ENCODE peak calls at places on chromosomes 12 and 14, in eight cellular contexts. G, R, A, Q, T, O, W and Y are unnamed samples.

GRCh38 chr12:132148368-132149045 is 4.2 kb downstream of the NOC4L start:
- DNase-seq in G (no peak), R (no peak), A (no peak), Q (no peak), T (no peak), O (no peak), W (no peak), Y (no peak)

GRCh38 chr14:35416108-35416750 is 11.7 kb upstream of the NFKBIA start:
- DNase-seq in G (no peak), R (no peak), A (no peak), Q (no peak), T (peak; percentile 39), O (no peak), W (no peak), Y (no peak)

GRCh38 chr14:51367600-51367931 is 127.5 kb downstream of the TMX1 start:
- DNase-seq in G (no peak), R (peak; percentile 20), A (peak; percentile 7), Q (no peak), T (peak; percentile 43), O (no peak), W (no peak), Y (no peak)

GRCh38 chr12:130978785-130979184 is 25.1 kb downstream of the ADGRD1 start:
- DNase-seq in G (no peak), R (no peak), A (no peak), Q (no peak), T (no peak), O (no peak), W (no peak), Y (no peak)

GRCh38 chr12:79168687-79169086 is 304.1 kb downstream of the SYT1 start:
- DNase-seq in G (no peak), R (no peak), A (no peak), Q (no peak), T (no peak), O (no peak), W (no peak), Y (no peak)

GRCh38 chr12:108811411-108812185 is 45.8 kb downstream of the SSH1 start:
- DNase-seq in G (no peak), R (no peak), A (peak; percentile 94), Q (no peak), T (no peak), O (no peak), W (no peak), Y (no peak)

GRCh38 chr14:34450958-34451357 is 11.1 kb downstream of the SPTSSA start:
- DNase-seq in G (no peak), R (no peak), A (no peak), Q (no peak), T (no peak), O (no peak), W (no peak), Y (no peak)

GRCh38 chr14:61197416-61197815 is 83.7 kb downstream of the TMEM30B start:
- DNase-seq in G (no peak), R (no peak), A (no peak), Q (no peak), T (no peak), O (no peak), W (no peak), Y (no peak)

GRCh38 chr12:8145754-8146415 is 10.9 kb upstream of the ZNF705A start:
- DNase-seq in G (peak; percentile 8), R (no peak), A (peak; percentile 97), Q (peak; percentile 44), T (peak; percentile 12), O (no peak), W (peak; percentile 32), Y (peak; percentile 18)

GRCh38 chr14:36718216-36718615 is 56.6 kb downstream of the PAX9 start:
- DNase-seq in G (no peak), R (no peak), A (no peak), Q (no peak), T (no peak), O (no peak), W (no peak), Y (no peak)

GRCh38 chr12:123065666-123066457 is 85.0 kb downstream of the PITPNM2 start:
- DNase-seq in G (no peak), R (no peak), A (no peak), Q (no peak), T (no peak), O (no peak), W (no peak), Y (no peak)

GRCh38 chr14:99125616-99126431 is 146.2 kb downstream of the BCL11B start:
- DNase-seq in G (no peak), R (no peak), A (no peak), Q (no peak), T (no peak), O (no peak), W (no peak), Y (no peak)

GRCh38 chr12:22083167-22083566 is 37.1 kb downstream of the CMAS start:
- DNase-seq in G (no peak), R (peak; percentile 23), A (peak; percentile 56), Q (no peak), T (peak; percentile 46), O (no peak), W (peak; percentile 41), Y (no peak)

GRCh38 chr14:104135121-104135903 is 3.1 kb upstream of the KIF26A start:
- DNase-seq in G (no peak), R (no peak), A (no peak), Q (peak; percentile 65), T (peak; percentile 24), O (peak; percentile 69), W (no peak), Y (no peak)